ENCODE peak calls at places on chromosomes 7 and 10, in six cellular contexts. One of them, this sample, is unnamed.

GRCh38 chr10:129892571-129893045 is 71.5 kb downstream of the EBF3 start:
- DNase-seq in activated CD4-positive, CD25-positive, alpha-beta regulatory T cell treated with anti-CD3 and anti-CD28 coated beads, Interleukin-2, amount 50 U/mL, for 72 hours: no peak
- DNase-seq in SK-MEL-5: no peak
- DNase-seq in Right ventricle myocardium superior: no peak
- DNase-seq in left colon: no peak
- DNase-seq in anterior cingulate cortex: no peak
- DNase-seq in this sample: no peak

GRCh38 chr7:146366938-146367337 is 250.3 kb downstream of the CNTNAP2 start:
- DNase-seq in anterior cingulate cortex: no peak
- DNase-seq in SK-MEL-5: no peak
- DNase-seq in left colon: no peak
- DNase-seq in Right ventricle myocardium superior: no peak
- DNase-seq in activated CD4-positive, CD25-positive, alpha-beta regulatory T cell treated with anti-CD3 and anti-CD28 coated beads, Interleukin-2, amount 50 U/mL, for 72 hours: no peak
- DNase-seq in this sample: no peak

GRCh38 chr7:148264933-148265557 is 325.5 kb upstream of the C7orf33 start:
- DNase-seq in Right ventricle myocardium superior: no peak
- DNase-seq in activated CD4-positive, CD25-positive, alpha-beta regulatory T cell treated with anti-CD3 and anti-CD28 coated beads, Interleukin-2, amount 50 U/mL, for 72 hours: no peak
- DNase-seq in anterior cingulate cortex: no peak
- DNase-seq in SK-MEL-5: peak; percentile 65
- DNase-seq in left colon: no peak
- DNase-seq in this sample: no peak

GRCh38 chr10:120514035-120514620 is 57.1 kb downstream of the PLPP4 start:
- DNase-seq in anterior cingulate cortex: no peak
- DNase-seq in SK-MEL-5: peak; percentile 13
- DNase-seq in Right ventricle myocardium superior: peak; percentile 43
- DNase-seq in left colon: peak; percentile 44
- DNase-seq in activated CD4-positive, CD25-positive, alpha-beta regulatory T cell treated with anti-CD3 and anti-CD28 coated beads, Interleukin-2, amount 50 U/mL, for 72 hours: no peak
- DNase-seq in this sample: no peak

GRCh38 chr10:70779685-70780369 is 5.3 kb downstream of the TBATA start:
- DNase-seq in activated CD4-positive, CD25-positive, alpha-beta regulatory T cell treated with anti-CD3 and anti-CD28 coated beads, Interleukin-2, amount 50 U/mL, for 72 hours: no peak
- DNase-seq in left colon: peak; percentile 41
- DNase-seq in Right ventricle myocardium superior: no peak
- DNase-seq in anterior cingulate cortex: no peak
- DNase-seq in SK-MEL-5: no peak
- DNase-seq in this sample: no peak

GRCh38 chr7:30921951-30922401 is 10.3 kb downstream of the AQP1 start:
- DNase-seq in anterior cingulate cortex: no peak
- DNase-seq in activated CD4-positive, CD25-positive, alpha-beta regulatory T cell treated with anti-CD3 and anti-CD28 coated beads, Interleukin-2, amount 50 U/mL, for 72 hours: peak; percentile 25
- DNase-seq in SK-MEL-5: no peak
- DNase-seq in left colon: peak; percentile 3
- DNase-seq in Right ventricle myocardium superior: peak; percentile 38
- DNase-seq in this sample: no peak

GRCh38 chr7:73850781-73851207 is 8.5 kb upstream of the METTL27 start:
- DNase-seq in Right ventricle myocardium superior: no peak
- DNase-seq in anterior cingulate cortex: no peak
- DNase-seq in activated CD4-positive, CD25-positive, alpha-beta regulatory T cell treated with anti-CD3 and anti-CD28 coated beads, Interleukin-2, amount 50 U/mL, for 72 hours: no peak
- DNase-seq in left colon: peak; percentile 36
- DNase-seq in SK-MEL-5: no peak
- DNase-seq in this sample: no peak

GRCh38 chr7:30169585-30169978 is 34.8 kb downstream of the MTURN start:
- DNase-seq in SK-MEL-5: no peak
- DNase-seq in activated CD4-positive, CD25-positive, alpha-beta regulatory T cell treated with anti-CD3 and anti-CD28 coated beads, Interleukin-2, amount 50 U/mL, for 72 hours: no peak
- DNase-seq in left colon: no peak
- DNase-seq in Right ventricle myocardium superior: no peak
- DNase-seq in anterior cingulate cortex: no peak
- DNase-seq in this sample: no peak

GRCh38 chr10:75755528-75755927 is 324.1 kb downstream of the LRMDA start:
- DNase-seq in SK-MEL-5: no peak
- DNase-seq in left colon: no peak
- DNase-seq in anterior cingulate cortex: no peak
- DNase-seq in Right ventricle myocardium superior: no peak
- DNase-seq in activated CD4-positive, CD25-positive, alpha-beta regulatory T cell treated with anti-CD3 and anti-CD28 coated beads, Interleukin-2, amount 50 U/mL, for 72 hours: no peak
- DNase-seq in this sample: no peak

GRCh38 chr10:28054211-28054888 is 55.5 kb upstream of the ODAD2 start:
- DNase-seq in Right ventricle myocardium superior: no peak
- DNase-seq in left colon: no peak
- DNase-seq in activated CD4-positive, CD25-positive, alpha-beta regulatory T cell treated with anti-CD3 and anti-CD28 coated beads, Interleukin-2, amount 50 U/mL, for 72 hours: no peak
- DNase-seq in SK-MEL-5: no peak
- DNase-seq in anterior cingulate cortex: no peak
- DNase-seq in this sample: no peak

GRCh38 chr10:107264742-107265141 is 100.2 kb upstream of the SORCS1 start:
- DNase-seq in activated CD4-positive, CD25-positive, alpha-beta regulatory T cell treated with anti-CD3 and anti-CD28 coated beads, Interleukin-2, amount 50 U/mL, for 72 hours: no peak
- DNase-seq in SK-MEL-5: peak; percentile 62
- DNase-seq in anterior cingulate cortex: no peak
- DNase-seq in Right ventricle myocardium superior: no peak
- DNase-seq in left colon: no peak
- DNase-seq in this sample: no peak

GRCh38 chr10:132243646-132244045 is 56.9 kb downstream of the DPYSL4 start:
- DNase-seq in SK-MEL-5: no peak
- DNase-seq in left colon: no peak
- DNase-seq in Right ventricle myocardium superior: no peak
- DNase-seq in activated CD4-positive, CD25-positive, alpha-beta regulatory T cell treated with anti-CD3 and anti-CD28 coated beads, Interleukin-2, amount 50 U/mL, for 72 hours: no peak
- DNase-seq in anterior cingulate cortex: no peak
- DNase-seq in this sample: no peak

GRCh38 chr10:31071232-31071999 is 39.8 kb upstream of the ZNF438 start:
- DNase-seq in Right ventricle myocardium superior: no peak
- DNase-seq in activated CD4-positive, CD25-positive, alpha-beta regulatory T cell treated with anti-CD3 and anti-CD28 coated beads, Interleukin-2, amount 50 U/mL, for 72 hours: no peak
- DNase-seq in left colon: no peak
- DNase-seq in anterior cingulate cortex: no peak
- DNase-seq in SK-MEL-5: no peak
- DNase-seq in this sample: no peak

GRCh38 chr10:15472008-15472407 is 100.9 kb upstream of the FAM171A1 start:
- DNase-seq in left colon: no peak
- DNase-seq in anterior cingulate cortex: no peak
- DNase-seq in SK-MEL-5: no peak
- DNase-seq in Right ventricle myocardium superior: no peak
- DNase-seq in activated CD4-positive, CD25-positive, alpha-beta regulatory T cell treated with anti-CD3 and anti-CD28 coated beads, Interleukin-2, amount 50 U/mL, for 72 hours: no peak
- DNase-seq in this sample: no peak

GRCh38 chr10:46544989-46545791 is 11.3 kb downstream of the GPRIN2 start:
- DNase-seq in activated CD4-positive, CD25-positive, alpha-beta regulatory T cell treated with anti-CD3 and anti-CD28 coated beads, Interleukin-2, amount 50 U/mL, for 72 hours: peak; percentile 22
- DNase-seq in left colon: peak; percentile 21
- DNase-seq in SK-MEL-5: peak; percentile 14
- DNase-seq in Right ventricle myocardium superior: peak; percentile 38
- DNase-seq in anterior cingulate cortex: no peak
- DNase-seq in this sample: no peak

GRCh38 chr10:89102710-89103109 is 104.4 kb downstream of the CH25H start:
- DNase-seq in left colon: no peak
- DNase-seq in Right ventricle myocardium superior: no peak
- DNase-seq in activated CD4-positive, CD25-positive, alpha-beta regulatory T cell treated with anti-CD3 and anti-CD28 coated beads, Interleukin-2, amount 50 U/mL, for 72 hours: no peak
- DNase-seq in SK-MEL-5: no peak
- DNase-seq in anterior cingulate cortex: no peak
- DNase-seq in this sample: no peak

GRCh38 chr7:88357295-88357694 is 50.6 kb upstream of the STEAP4 start:
- DNase-seq in activated CD4-positive, CD25-positive, alpha-beta regulatory T cell treated with anti-CD3 and anti-CD28 coated beads, Interleukin-2, amount 50 U/mL, for 72 hours: no peak
- DNase-seq in left colon: peak; percentile 5
- DNase-seq in anterior cingulate cortex: no peak
- DNase-seq in Right ventricle myocardium superior: no peak
- DNase-seq in SK-MEL-5: peak; percentile 79
- DNase-seq in this sample: no peak

GRCh38 chr7:66452165-66452564 is 176.5 kb upstream of the KCTD7 start:
- DNase-seq in activated CD4-positive, CD25-positive, alpha-beta regulatory T cell treated with anti-CD3 and anti-CD28 coated beads, Interleukin-2, amount 50 U/mL, for 72 hours: no peak
- DNase-seq in anterior cingulate cortex: no peak
- DNase-seq in Right ventricle myocardium superior: no peak
- DNase-seq in SK-MEL-5: no peak
- DNase-seq in left colon: no peak
- DNase-seq in this sample: no peak

GRCh38 chr7:51847461-51848134 is 531.0 kb upstream of the COBL start:
- DNase-seq in Right ventricle myocardium superior: no peak
- DNase-seq in SK-MEL-5: no peak
- DNase-seq in activated CD4-positive, CD25-positive, alpha-beta regulatory T cell treated with anti-CD3 and anti-CD28 coated beads, Interleukin-2, amount 50 U/mL, for 72 hours: no peak
- DNase-seq in left colon: no peak
- DNase-seq in anterior cingulate cortex: no peak
- DNase-seq in this sample: no peak

GRCh38 chr7:141389423-141389822 is 161.8 kb upstream of the AGK start:
- DNase-seq in anterior cingulate cortex: no peak
- DNase-seq in activated CD4-positive, CD25-positive, alpha-beta regulatory T cell treated with anti-CD3 and anti-CD28 coated beads, Interleukin-2, amount 50 U/mL, for 72 hours: no peak
- DNase-seq in left colon: no peak
- DNase-seq in Right ventricle myocardium superior: no peak
- DNase-seq in SK-MEL-5: no peak
- DNase-seq in this sample: no peak

GRCh38 chr10:43292745-43293676 is 26.1 kb upstream of the RASGEF1A start:
- DNase-seq in anterior cingulate cortex: no peak
- DNase-seq in activated CD4-positive, CD25-positive, alpha-beta regulatory T cell treated with anti-CD3 and anti-CD28 coated beads, Interleukin-2, amount 50 U/mL, for 72 hours: no peak
- DNase-seq in Right ventricle myocardium superior: peak; percentile 56
- DNase-seq in SK-MEL-5: peak; percentile 67
- DNase-seq in left colon: peak; percentile 59
- DNase-seq in this sample: peak; percentile 31

GRCh38 chr7:124388751-124389150 is 355.9 kb upstream of the TMEM229A start:
- DNase-seq in SK-MEL-5: no peak
- DNase-seq in Right ventricle myocardium superior: no peak
- DNase-seq in anterior cingulate cortex: no peak
- DNase-seq in left colon: no peak
- DNase-seq in activated CD4-positive, CD25-positive, alpha-beta regulatory T cell treated with anti-CD3 and anti-CD28 coated beads, Interleukin-2, amount 50 U/mL, for 72 hours: no peak
- DNase-seq in this sample: no peak

GRCh38 chr7:66758964-66759628 is 18.6 kb downstream of the RABGEF1 start:
- DNase-seq in SK-MEL-5: no peak
- DNase-seq in anterior cingulate cortex: no peak
- DNase-seq in left colon: no peak
- DNase-seq in activated CD4-positive, CD25-positive, alpha-beta regulatory T cell treated with anti-CD3 and anti-CD28 coated beads, Interleukin-2, amount 50 U/mL, for 72 hours: no peak
- DNase-seq in Right ventricle myocardium superior: peak; percentile 56
- DNase-seq in this sample: no peak

GRCh38 chr10:10855178-10855577 is 162.5 kb upstream of the CELF2 start:
- DNase-seq in activated CD4-positive, CD25-positive, alpha-beta regulatory T cell treated with anti-CD3 and anti-CD28 coated beads, Interleukin-2, amount 50 U/mL, for 72 hours: no peak
- DNase-seq in SK-MEL-5: no peak
- DNase-seq in left colon: no peak
- DNase-seq in Right ventricle myocardium superior: no peak
- DNase-seq in anterior cingulate cortex: no peak
- DNase-seq in this sample: no peak

GRCh38 chr10:32104181-32104580 is 48.0 kb upstream of the KIF5B start:
- DNase-seq in left colon: no peak
- DNase-seq in SK-MEL-5: no peak
- DNase-seq in Right ventricle myocardium superior: no peak
- DNase-seq in anterior cingulate cortex: no peak
- DNase-seq in activated CD4-positive, CD25-positive, alpha-beta regulatory T cell treated with anti-CD3 and anti-CD28 coated beads, Interleukin-2, amount 50 U/mL, for 72 hours: no peak
- DNase-seq in this sample: no peak

GRCh38 chr10:98466916-98467505 is 20.3 kb upstream of the HPS1 start:
- DNase-seq in anterior cingulate cortex: no peak
- DNase-seq in Right ventricle myocardium superior: no peak
- DNase-seq in left colon: no peak
- DNase-seq in activated CD4-positive, CD25-positive, alpha-beta regulatory T cell treated with anti-CD3 and anti-CD28 coated beads, Interleukin-2, amount 50 U/mL, for 72 hours: no peak
- DNase-seq in SK-MEL-5: no peak
- DNase-seq in this sample: no peak

GRCh38 chr7:109659261-109659660 is 1089.6 kb downstream of the DNAJB9 start:
- DNase-seq in activated CD4-positive, CD25-positive, alpha-beta regulatory T cell treated with anti-CD3 and anti-CD28 coated beads, Interleukin-2, amount 50 U/mL, for 72 hours: no peak
- DNase-seq in SK-MEL-5: no peak
- DNase-seq in left colon: no peak
- DNase-seq in anterior cingulate cortex: no peak
- DNase-seq in Right ventricle myocardium superior: no peak
- DNase-seq in this sample: no peak

GRCh38 chr7:151038951-151039849 is 9.1 kb upstream of the ASIC3 start:
- DNase-seq in left colon: peak; percentile 55
- DNase-seq in activated CD4-positive, CD25-positive, alpha-beta regulatory T cell treated with anti-CD3 and anti-CD28 coated beads, Interleukin-2, amount 50 U/mL, for 72 hours: peak; percentile 77
- DNase-seq in anterior cingulate cortex: no peak
- DNase-seq in SK-MEL-5: peak; percentile 75
- DNase-seq in Right ventricle myocardium superior: peak; percentile 66
- DNase-seq in this sample: no peak

GRCh38 chr10:16776896-16777295 is 40.3 kb downstream of the RSU1 start:
- DNase-seq in Right ventricle myocardium superior: no peak
- DNase-seq in anterior cingulate cortex: no peak
- DNase-seq in left colon: no peak
- DNase-seq in activated CD4-positive, CD25-positive, alpha-beta regulatory T cell treated with anti-CD3 and anti-CD28 coated beads, Interleukin-2, amount 50 U/mL, for 72 hours: no peak
- DNase-seq in SK-MEL-5: no peak
- DNase-seq in this sample: no peak

GRCh38 chr10:114795039-114795438 is 26.5 kb upstream of the FHIP2A start:
- DNase-seq in activated CD4-positive, CD25-positive, alpha-beta regulatory T cell treated with anti-CD3 and anti-CD28 coated beads, Interleukin-2, amount 50 U/mL, for 72 hours: no peak
- DNase-seq in left colon: no peak
- DNase-seq in SK-MEL-5: no peak
- DNase-seq in Right ventricle myocardium superior: no peak
- DNase-seq in anterior cingulate cortex: no peak
- DNase-seq in this sample: no peak

GRCh38 chr10:70616761-70617160 is 14.2 kb upstream of the PRF1 start:
- DNase-seq in SK-MEL-5: no peak
- DNase-seq in anterior cingulate cortex: no peak
- DNase-seq in left colon: no peak
- DNase-seq in activated CD4-positive, CD25-positive, alpha-beta regulatory T cell treated with anti-CD3 and anti-CD28 coated beads, Interleukin-2, amount 50 U/mL, for 72 hours: no peak
- DNase-seq in Right ventricle myocardium superior: no peak
- DNase-seq in this sample: no peak

GRCh38 chr10:17200885-17201164 is 647 bp downstream of the TRDMT1 start:
- DNase-seq in anterior cingulate cortex: no peak
- DNase-seq in Right ventricle myocardium superior: no peak
- DNase-seq in activated CD4-positive, CD25-positive, alpha-beta regulatory T cell treated with anti-CD3 and anti-CD28 coated beads, Interleukin-2, amount 50 U/mL, for 72 hours: no peak
- DNase-seq in SK-MEL-5: peak; percentile 64
- DNase-seq in left colon: peak; percentile 41
- DNase-seq in this sample: no peak

GRCh38 chr7:102064361-102065025 is 222.2 kb upstream of the SH2B2 start:
- DNase-seq in activated CD4-positive, CD25-positive, alpha-beta regulatory T cell treated with anti-CD3 and anti-CD28 coated beads, Interleukin-2, amount 50 U/mL, for 72 hours: no peak
- DNase-seq in anterior cingulate cortex: no peak
- DNase-seq in Right ventricle myocardium superior: peak; percentile 61
- DNase-seq in left colon: no peak
- DNase-seq in SK-MEL-5: no peak
- DNase-seq in this sample: no peak

GRCh38 chr7:37480642-37481041 is 32.0 kb upstream of the ELMO1 start:
- DNase-seq in anterior cingulate cortex: no peak
- DNase-seq in SK-MEL-5: no peak
- DNase-seq in Right ventricle myocardium superior: no peak
- DNase-seq in left colon: no peak
- DNase-seq in activated CD4-positive, CD25-positive, alpha-beta regulatory T cell treated with anti-CD3 and anti-CD28 coated beads, Interleukin-2, amount 50 U/mL, for 72 hours: no peak
- DNase-seq in this sample: no peak

GRCh38 chr10:43857206-43857952 is 208.7 kb upstream of the ZNF32 start:
- DNase-seq in anterior cingulate cortex: no peak
- DNase-seq in SK-MEL-5: no peak
- DNase-seq in left colon: no peak
- DNase-seq in activated CD4-positive, CD25-positive, alpha-beta regulatory T cell treated with anti-CD3 and anti-CD28 coated beads, Interleukin-2, amount 50 U/mL, for 72 hours: no peak
- DNase-seq in Right ventricle myocardium superior: peak; percentile 28
- DNase-seq in this sample: no peak

GRCh38 chr7:32335107-32335506 is 155.1 kb downstream of the LSM5 start:
- DNase-seq in left colon: no peak
- DNase-seq in activated CD4-positive, CD25-positive, alpha-beta regulatory T cell treated with anti-CD3 and anti-CD28 coated beads, Interleukin-2, amount 50 U/mL, for 72 hours: no peak
- DNase-seq in anterior cingulate cortex: no peak
- DNase-seq in Right ventricle myocardium superior: no peak
- DNase-seq in SK-MEL-5: peak; percentile 29
- DNase-seq in this sample: no peak

GRCh38 chr7:3439333-3440030 is 138.4 kb downstream of the SDK1 start:
- DNase-seq in Right ventricle myocardium superior: no peak
- DNase-seq in left colon: no peak
- DNase-seq in SK-MEL-5: no peak
- DNase-seq in anterior cingulate cortex: no peak
- DNase-seq in activated CD4-positive, CD25-positive, alpha-beta regulatory T cell treated with anti-CD3 and anti-CD28 coated beads, Interleukin-2, amount 50 U/mL, for 72 hours: no peak
- DNase-seq in this sample: no peak

This sample was measured in memory B cell.